ENCODE peak calls at places on chromosomes 16 and 17, in four cellular contexts. One of them, this sample, is unnamed.
A peak's percentile ranks its signal among the peaks of the same experiment; 100 is the strongest.

GRCh38 chr17:64063766-64064224 is 43.4 kb upstream of the ICAM2 start:
- DNase-seq in heart right ventricle: peak; percentile 62
- DNase-seq in LNCaP clone FGC: peak; percentile 19
- DNase-seq in neural progenitor cell: peak; percentile 78
- DNase-seq in this sample: no peak

GRCh38 chr17:59869941-59870218 is 22.9 kb downstream of the TUBD1 start:
- DNase-seq in heart right ventricle: no peak
- DNase-seq in LNCaP clone FGC: no peak
- DNase-seq in neural progenitor cell: no peak
- DNase-seq in this sample: no peak

GRCh38 chr16:54542805-54543504 is 256.4 kb upstream of the IRX3 start:
- DNase-seq in heart right ventricle: no peak
- DNase-seq in LNCaP clone FGC: no peak
- DNase-seq in neural progenitor cell: no peak
- DNase-seq in this sample: no peak

GRCh38 chr17:55168970-55169687 is 95.6 kb upstream of the HLF start:
- DNase-seq in heart right ventricle: no peak
- DNase-seq in LNCaP clone FGC: no peak
- DNase-seq in neural progenitor cell: no peak
- DNase-seq in this sample: no peak

GRCh38 chr17:50593321-50593720 is 32.8 kb downstream of the CACNA1G start:
- DNase-seq in heart right ventricle: peak; percentile 59
- DNase-seq in LNCaP clone FGC: peak; percentile 46
- DNase-seq in neural progenitor cell: peak; percentile 94
- DNase-seq in this sample: no peak

GRCh38 chr17:81420769-81421462 is 25.7 kb downstream of the BAHCC1 start:
- DNase-seq in heart right ventricle: peak; percentile 76
- DNase-seq in LNCaP clone FGC: no peak
- DNase-seq in neural progenitor cell: no peak
- DNase-seq in this sample: no peak

GRCh38 chr16:1221628-1222552 is 3.2 kb downstream of the TPSG1 start:
- DNase-seq in heart right ventricle: no peak
- DNase-seq in LNCaP clone FGC: no peak
- DNase-seq in neural progenitor cell: no peak
- DNase-seq in this sample: no peak

GRCh38 chr17:45948498-45948880 is 50.6 kb upstream of the STH start:
- DNase-seq in heart right ventricle: no peak
- DNase-seq in LNCaP clone FGC: no peak
- DNase-seq in neural progenitor cell: no peak
- DNase-seq in this sample: no peak

GRCh38 chr16:54193656-54194007 is 93.0 kb downstream of the IRX3 start:
- DNase-seq in heart right ventricle: peak; percentile 85
- DNase-seq in LNCaP clone FGC: no peak
- DNase-seq in neural progenitor cell: peak; percentile 83
- DNase-seq in this sample: peak; percentile 80

GRCh38 chr16:23679274-23679985 is 741 bp downstream of the PLK1 start:
- DNase-seq in heart right ventricle: no peak
- DNase-seq in LNCaP clone FGC: no peak
- DNase-seq in neural progenitor cell: peak; percentile 50
- DNase-seq in this sample: no peak

GRCh38 chr16:68778551-68779231 is 41.6 kb downstream of the CDH1 start:
- DNase-seq in heart right ventricle: no peak
- DNase-seq in LNCaP clone FGC: peak; percentile 97
- DNase-seq in neural progenitor cell: peak; percentile 26
- DNase-seq in this sample: no peak

GRCh38 chr16:10741844-10742243 is 1.8 kb upstream of the NUBP1 start:
- DNase-seq in heart right ventricle: peak; percentile 67
- DNase-seq in LNCaP clone FGC: no peak
- DNase-seq in neural progenitor cell: no peak
- DNase-seq in this sample: no peak

GRCh38 chr17:17609121-17609520 is 17.6 kb upstream of the PEMT start:
- DNase-seq in heart right ventricle: no peak
- DNase-seq in LNCaP clone FGC: no peak
- DNase-seq in neural progenitor cell: no peak
- DNase-seq in this sample: no peak

GRCh38 chr16:72835041-72835440 is 212.9 kb downstream of the ZFHX3 start:
- DNase-seq in heart right ventricle: no peak
- DNase-seq in LNCaP clone FGC: no peak
- DNase-seq in neural progenitor cell: no peak
- DNase-seq in this sample: no peak

GRCh38 chr16:69707920-69708683 is 18.3 kb downstream of the NQO1 start:
- DNase-seq in heart right ventricle: no peak
- DNase-seq in LNCaP clone FGC: no peak
- DNase-seq in neural progenitor cell: no peak
- DNase-seq in this sample: no peak

DNA sequence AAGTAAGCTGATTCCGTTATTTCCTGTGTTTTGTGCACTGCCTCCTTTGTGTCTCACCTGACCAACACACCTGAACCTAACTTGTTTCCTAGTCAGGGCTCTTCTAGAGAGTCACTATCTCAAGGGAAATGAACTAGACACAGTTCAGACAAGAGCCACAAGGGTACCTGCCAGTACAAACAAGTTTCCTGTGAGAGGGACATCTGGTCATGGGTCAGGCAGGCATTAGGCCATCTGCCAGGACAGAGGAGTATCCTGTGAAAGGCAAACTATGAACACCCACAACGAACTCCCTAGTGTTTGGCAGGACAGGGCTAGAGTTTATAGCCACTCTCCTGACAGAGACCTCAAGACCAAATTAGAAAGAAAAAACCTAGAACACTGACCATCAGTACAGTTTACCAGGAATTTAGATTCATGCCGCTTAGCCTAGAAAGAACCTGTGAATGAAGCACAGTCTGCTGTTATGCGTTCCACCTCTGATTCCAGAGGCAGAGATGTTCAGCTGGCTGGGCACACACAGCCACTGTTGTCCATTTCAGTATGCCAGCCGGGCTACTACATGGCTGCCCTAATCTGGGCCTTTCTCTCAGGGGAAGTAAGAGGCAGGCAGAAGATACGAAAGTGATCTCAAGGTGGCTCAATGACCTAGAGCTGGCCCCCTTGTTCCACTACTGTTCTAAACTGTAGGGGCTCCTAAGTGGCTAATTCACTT is 20.7 kb upstream of the GLG1 start:
- DNase-seq in heart right ventricle: no peak
- DNase-seq in LNCaP clone FGC: peak; percentile 88
- DNase-seq in neural progenitor cell: no peak
- DNase-seq in this sample: no peak
- TF ChIP-seq CTCF in heart right ventricle: no peak
- TF ChIP-seq CTCF in LNCaP clone FGC: no peak
- TF ChIP-seq CTCF in neural progenitor cell: no peak
- TF ChIP-seq CTCF in this sample: no peak

DNA sequence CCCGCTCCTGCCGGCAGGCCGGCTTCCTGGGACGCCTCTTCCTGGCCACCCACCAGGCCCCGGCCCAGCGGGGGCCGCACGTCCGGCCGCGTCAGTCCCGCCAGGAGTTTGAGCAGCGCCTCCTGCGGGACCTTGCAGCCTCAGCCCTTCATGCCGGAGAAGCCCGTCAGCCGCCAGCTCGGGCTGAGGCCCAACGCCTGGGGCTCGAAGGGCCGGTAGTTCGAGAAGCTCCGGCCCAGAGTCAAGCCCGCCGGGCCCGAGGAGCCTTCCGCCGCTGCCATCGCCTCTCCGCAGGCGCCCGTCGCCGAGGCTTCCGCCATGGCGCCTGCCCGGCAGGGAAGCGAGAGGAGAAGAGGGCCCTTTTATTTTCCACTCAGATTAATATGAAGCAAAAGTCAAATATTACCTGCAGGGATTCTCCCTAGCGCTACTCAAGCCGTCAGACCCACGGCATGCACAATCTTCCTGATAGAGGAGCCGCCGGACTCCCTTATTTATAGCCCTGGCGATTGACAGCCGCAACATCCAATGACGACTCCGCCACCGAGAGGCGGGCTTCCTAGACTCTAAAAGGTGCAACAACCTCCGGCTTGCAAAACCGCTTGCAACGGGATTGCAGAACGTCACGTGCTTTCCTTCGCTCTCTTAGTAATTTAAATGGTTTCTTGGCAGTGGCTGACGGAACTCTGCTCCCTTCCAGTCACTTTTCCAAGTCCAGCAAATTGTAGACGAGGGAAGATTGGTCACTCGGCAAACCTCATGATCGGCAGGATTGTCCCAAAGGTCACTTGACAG is at the start of gene SEPHS2:
- DNase-seq in heart right ventricle: peak; percentile 98
- DNase-seq in LNCaP clone FGC: peak; percentile 99
- DNase-seq in neural progenitor cell: peak; percentile 94
- DNase-seq in this sample: peak; percentile 94
- TF ChIP-seq CTCF in heart right ventricle: no peak
- TF ChIP-seq CTCF in LNCaP clone FGC: peak; percentile 54
- TF ChIP-seq CTCF in neural progenitor cell: peak; percentile 47
- TF ChIP-seq CTCF in this sample: peak; percentile 50

DNA sequence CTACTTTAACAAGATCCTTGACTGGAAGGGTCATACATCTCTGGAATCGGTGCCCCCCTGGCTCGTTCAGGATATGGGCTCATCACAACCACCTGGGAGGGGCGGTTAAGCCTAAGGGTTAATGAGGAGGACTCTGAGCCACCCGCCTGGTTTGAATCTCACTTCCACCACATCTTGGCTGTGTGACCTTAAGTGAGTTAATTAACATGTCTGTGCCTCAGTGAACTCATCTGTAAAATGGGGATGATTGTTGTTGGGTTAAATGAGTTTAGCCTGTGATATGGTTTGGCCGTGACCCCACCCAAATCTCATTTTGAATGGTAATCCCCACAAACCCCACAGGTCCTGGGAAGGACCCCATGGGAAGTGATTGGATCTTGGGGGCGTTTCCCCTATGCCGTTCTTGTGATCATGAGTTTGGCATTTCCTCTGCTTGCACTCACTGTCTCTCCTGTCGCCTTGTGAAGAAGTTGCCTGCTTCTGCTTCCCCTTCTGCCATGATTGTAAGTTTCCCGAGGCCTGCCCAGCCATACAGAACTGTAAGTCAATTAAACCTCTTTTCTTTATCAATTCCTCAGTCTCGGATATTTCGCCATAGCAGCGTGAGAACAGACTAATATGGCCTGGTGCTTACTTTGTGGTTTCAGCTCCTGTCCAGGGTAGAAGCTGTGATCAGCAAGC is 214.0 kb upstream of the CIBAR2 start:
- DNase-seq in heart right ventricle: no peak
- DNase-seq in LNCaP clone FGC: no peak
- DNase-seq in neural progenitor cell: no peak
- DNase-seq in this sample: no peak
- TF ChIP-seq CTCF in heart right ventricle: no peak
- TF ChIP-seq CTCF in LNCaP clone FGC: no peak
- TF ChIP-seq CTCF in neural progenitor cell: no peak
- TF ChIP-seq CTCF in this sample: no peak

GRCh38 chr17:56890390-56890789 is 23.5 kb downstream of the TRIM25 start:
- DNase-seq in heart right ventricle: no peak
- DNase-seq in LNCaP clone FGC: no peak
- DNase-seq in neural progenitor cell: no peak
- DNase-seq in this sample: no peak

GRCh38 chr17:56893503-56893902 is 20.3 kb downstream of the TRIM25 start:
- DNase-seq in heart right ventricle: no peak
- DNase-seq in LNCaP clone FGC: no peak
- DNase-seq in neural progenitor cell: no peak
- DNase-seq in this sample: no peak

GRCh38 chr17:56892333-56892732 is 21.5 kb downstream of the TRIM25 start:
- DNase-seq in heart right ventricle: no peak
- DNase-seq in LNCaP clone FGC: no peak
- DNase-seq in neural progenitor cell: no peak
- DNase-seq in this sample: no peak

GRCh38 chr17:56890906-56891674 is 22.8 kb downstream of the TRIM25 start:
- DNase-seq in heart right ventricle: no peak
- DNase-seq in LNCaP clone FGC: no peak
- DNase-seq in neural progenitor cell: no peak
- DNase-seq in this sample: no peak

GRCh38 chr17:56891751-56892150 is 22.1 kb downstream of the TRIM25 start:
- DNase-seq in heart right ventricle: peak; percentile 44
- DNase-seq in LNCaP clone FGC: no peak
- DNase-seq in neural progenitor cell: peak; percentile 22
- DNase-seq in this sample: no peak
- TF ChIP-seq CTCF in heart right ventricle: peak; percentile 14
- TF ChIP-seq CTCF in LNCaP clone FGC: peak; percentile 33
- TF ChIP-seq CTCF in neural progenitor cell: peak; percentile 50
- TF ChIP-seq CTCF in this sample: peak; percentile 42

This sample was measured in type B pancreatic cell.